ENCODE peak calls at places on chromosomes 12 and 14, in five cellular contexts. R, F, I, D and C are unnamed samples.

GRCh38 chr12:47870175-47870781 is 34.5 kb downstream of the VDR start:
- DNase-seq in F (no peak), R (peak; percentile 78), D (peak; percentile 34), I (no peak), C (peak; percentile 54)

GRCh38 chr12:102917026-102917787 is at the start of gene PAH:
- DNase-seq in D (peak; percentile 65), F (no peak), R (peak; percentile 54), I (no peak), C (no peak)

GRCh38 chr12:14138495-14138894 is 157.1 kb upstream of the GRIN2B start:
- DNase-seq in F (no peak), R (no peak), D (no peak), I (no peak), C (peak; percentile 46)

GRCh38 chr12:133057446-133057845 is 20.1 kb downstream of the ZNF84 start:
- DNase-seq in D (no peak), R (no peak), F (no peak), I (no peak), C (no peak)

GRCh38 chr14:72755766-72756165 is 138.1 kb downstream of the DPF3 start:
- DNase-seq in R (no peak), F (no peak), I (no peak), D (no peak), C (no peak)

GRCh38 chr12:13038491-13039161 is 5.6 kb upstream of the FAM234B start:
- DNase-seq in I (no peak), R (no peak), D (no peak), F (no peak), C (no peak)

GRCh38 chr12:118494776-118495175 is 118.4 kb downstream of the SUDS3 start:
- DNase-seq in R (no peak), I (no peak), D (no peak), F (no peak), C (no peak)

GRCh38 chr14:91352101-91352500 is 65.5 kb downstream of the CCDC88C start:
- DNase-seq in R (no peak), I (no peak), F (no peak), D (no peak), C (no peak)

GRCh38 chr12:5407457-5407856 is 24.5 kb upstream of the NTF3 start:
- DNase-seq in F (no peak), R (no peak), I (no peak), D (no peak), C (no peak)

GRCh38 chr12:127496255-127496654 is 770.7 kb upstream of the TMEM132C start:
- DNase-seq in F (no peak), R (no peak), D (peak; percentile 10), I (no peak), C (no peak)

GRCh38 chr14:63543826-63544320 is 696 bp upstream of the PPP2R5E start:
- DNase-seq in F (no peak), D (no peak), I (no peak), R (no peak), C (no peak)

GRCh38 chr12:124369055-124369900 is 74.4 kb downstream of the RFLNA start:
- DNase-seq in R (no peak), I (no peak), D (no peak), F (peak; percentile 64), C (no peak)

GRCh38 chr12:3152892-3153291 is 75.7 kb downstream of the TSPAN9 start:
- DNase-seq in F (no peak), I (no peak), D (no peak), R (no peak), C (no peak)

GRCh38 chr12:26281320-26281719 is 85.9 kb downstream of the SSPN start:
- DNase-seq in I (no peak), D (no peak), F (no peak), R (no peak), C (no peak)

GRCh38 chr14:90871605-90872233 is 55.5 kb upstream of the TTC7B start:
- DNase-seq in D (no peak), R (no peak), F (no peak), I (no peak), C (no peak)

GRCh38 chr14:102481371-102481770 is 28.2 kb downstream of the ANKRD9 start:
- DNase-seq in I (no peak), F (no peak), D (no peak), R (no peak), C (no peak)

GRCh38 chr12:68207276-68207675 is 18.3 kb downstream of the IL26 start:
- DNase-seq in I (peak; percentile 95), F (no peak), R (no peak), D (no peak), C (no peak)

GRCh38 chr12:69468237-69469026 is 1.8 kb upstream of the FRS2 start:
- DNase-seq in F (no peak), I (no peak), R (no peak), D (no peak), C (no peak)

GRCh38 chr12:45654002-45654401 is 75.5 kb upstream of the ARID2 start:
- DNase-seq in I (no peak), F (no peak), D (peak; percentile 4), R (no peak), C (no peak)

GRCh38 chr12:56128669-56129209 is 672 bp downstream of the ESYT1 start:
- DNase-seq in I (no peak), R (no peak), D (no peak), F (peak; percentile 21), C (no peak)

GRCh38 chr12:68746572-68747180 is 700 bp downstream of the SLC35E3 start:
- DNase-seq in D (no peak), F (peak; percentile 41), I (no peak), R (peak; percentile 42), C (peak; percentile 52)

GRCh38 chr12:25771062-25771461 is 187.4 kb upstream of the RASSF8 start:
- DNase-seq in F (no peak), R (no peak), I (no peak), D (no peak), C (no peak)

GRCh38 chr14:56581041-56581727 is 1.6 kb downstream of the TMEM260 start:
- DNase-seq in I (no peak), F (no peak), R (no peak), D (no peak), C (no peak)

GRCh38 chr14:94581127-94581999 is at the start of gene SERPINA5:
- DNase-seq in D (peak; percentile 23), F (no peak), R (peak; percentile 73), I (no peak), C (peak; percentile 5)

GRCh38 chr14:37078131-37078530 is 94.3 kb downstream of the SLC25A21 start:
- DNase-seq in I (no peak), D (no peak), F (no peak), R (no peak), C (no peak)

GRCh38 chr12:25124493-25124892 is 70.5 kb downstream of the DNAI7 start:
- DNase-seq in D (no peak), I (no peak), R (no peak), F (no peak), C (no peak)

GRCh38 chr12:13090054-13090453 is 13.4 kb downstream of the GSG1 start:
- DNase-seq in I (no peak), R (no peak), D (no peak), F (no peak), C (no peak)

GRCh38 chr12:124500232-124501079 is 67.0 kb downstream of the NCOR2 start:
- DNase-seq in D (peak; percentile 49), R (no peak), F (peak; percentile 74), I (no peak), C (peak; percentile 47)